ENCODE peak calls at places on chromosomes 12 and 14, in five cellular contexts. J is spleen, F is heart left ventricle, H is stomach, I is ovary. K is an unnamed sample.

GRCh38 chr14:105854600-105855245 is 328.3 kb downstream of the TMEM121 start:
- DNase-seq in J (peak; percentile 75), F (no peak), H (no peak), I (no peak), K (no peak)

GRCh38 chr14:98259881-98260280 is 1012.1 kb downstream of the BCL11B start:
- DNase-seq in J (no peak), F (no peak), H (no peak), I (no peak), K (no peak)

GRCh38 chr12:107411792-107412535 is 273.6 kb upstream of the PWP1 start:
- DNase-seq in J (no peak), F (no peak), H (no peak), I (no peak), K (no peak)

GRCh38 chr12:72017054-72017651 is 78.5 kb downstream of the TPH2 start:
- DNase-seq in J (peak; percentile 77), F (peak; percentile 37), H (peak; percentile 69), I (peak; percentile 66), K (peak; percentile 40)

GRCh38 chr14:96445844-96446710 is 54.1 kb downstream of the AK7 start:
- DNase-seq in J (no peak), F (no peak), H (no peak), I (no peak), K (no peak)

GRCh38 chr12:89636054-89636775 is 72.4 kb downstream of the ATP2B1 start:
- DNase-seq in J (no peak), F (no peak), H (no peak), I (no peak), K (no peak)

GRCh38 chr12:62263956-62264355 is 3.8 kb downstream of the USP15 start:
- DNase-seq in J (no peak), F (no peak), H (no peak), I (no peak), K (no peak)

GRCh38 chr14:90439874-90440442 is 43.1 kb downstream of the CALM1 start:
- DNase-seq in J (peak; percentile 34), F (peak; percentile 5), H (no peak), I (no peak), K (no peak)

GRCh38 chr14:103296007-103296406 is 38.0 kb upstream of the EIF5 start:
- DNase-seq in J (no peak), F (no peak), H (no peak), I (no peak), K (peak; percentile 46)

GRCh38 chr12:112514926-112515642 is 96.3 kb downstream of the PTPN11 start:
- DNase-seq in J (peak; percentile 33), F (no peak), H (no peak), I (no peak), K (no peak)

GRCh38 chr12:124411953-124412645 is 117.2 kb downstream of the RFLNA start:
- DNase-seq in J (no peak), F (no peak), H (no peak), I (no peak), K (no peak)

GRCh38 chr12:2003676-2004112 is 563 bp downstream of the DCP1B start:
- DNase-seq in J (no peak), F (no peak), H (no peak), I (no peak), K (no peak)

GRCh38 chr12:52605542-52605941 is 4.3 kb upstream of the KRT72 start:
- DNase-seq in J (no peak), F (no peak), H (no peak), I (no peak), K (no peak)

GRCh38 chr14:45359766-45360165 is 106.8 kb upstream of the MIS18BP1 start:
- DNase-seq in J (no peak), F (no peak), H (no peak), I (no peak), K (no peak)

GRCh38 chr12:49868449-49868848 is 25.5 kb upstream of the BCDIN3D start:
- DNase-seq in J (peak; percentile 65), F (no peak), H (no peak), I (peak; percentile 48), K (no peak)

GRCh38 chr14:61188196-61188595 is 92.9 kb downstream of the TMEM30B start:
- DNase-seq in J (no peak), F (no peak), H (no peak), I (peak; percentile 25), K (no peak)

GRCh38 chr12:64679487-64679983 is 69.2 kb downstream of the RASSF3 start:
- DNase-seq in J (peak; percentile 83), F (peak; percentile 79), H (peak; percentile 71), I (peak; percentile 59), K (peak; percentile 67)

GRCh38 chr12:16324772-16325171 is 22.7 kb upstream of the MGST1 start:
- DNase-seq in J (no peak), F (no peak), H (no peak), I (no peak), K (no peak)

GRCh38 chr12:38056701-38057689 is 259.6 kb upstream of the ALG10B start:
- DNase-seq in J (no peak), F (no peak), H (no peak), I (no peak), K (no peak)

GRCh38 chr14:63453443-63453936 is 89.7 kb downstream of the PPP2R5E start:
- DNase-seq in J (no peak), F (no peak), H (no peak), I (no peak), K (no peak)

GRCh38 chr12:117009759-117010158 is 89.5 kb downstream of the TESC start:
- DNase-seq in J (no peak), F (no peak), H (no peak), I (no peak), K (no peak)

GRCh38 chr14:36443374-36443773 is 76.7 kb downstream of the NKX2-1 start:
- DNase-seq in J (no peak), F (no peak), H (no peak), I (no peak), K (no peak)

GRCh38 chr14:106807493-106807892 is 1281.1 kb downstream of the TMEM121 start:
- DNase-seq in J (no peak), F (no peak), H (no peak), I (no peak), K (no peak)

GRCh38 chr14:21258194-21258888 is 10.9 kb downstream of the HNRNPC start:
- DNase-seq in J (no peak), F (no peak), H (no peak), I (no peak), K (no peak)

GRCh38 chr12:54593135-54593534 is 4.7 kb upstream of the PPP1R1A start:
- DNase-seq in J (no peak), F (no peak), H (no peak), I (no peak), K (no peak)

GRCh38 chr12:51866762-51867161 is 18.2 kb upstream of the FIGNL2 start:
- DNase-seq in J (no peak), F (no peak), H (no peak), I (no peak), K (no peak)

GRCh38 chr14:90720832-90721231 is 95.4 kb downstream of the TTC7B start:
- DNase-seq in J (no peak), F (no peak), H (no peak), I (no peak), K (no peak)

GRCh38 chr14:65222434-65222833 is 120.1 kb upstream of the MAX start:
- DNase-seq in J (peak; percentile 86), F (peak; percentile 42), H (peak; percentile 54), I (peak; percentile 31), K (peak; percentile 78)

GRCh38 chr12:96196781-96197180 is 2.6 kb downstream of the ELK3 start:
- DNase-seq in J (no peak), F (no peak), H (no peak), I (no peak), K (no peak)

GRCh38 chr14:94345344-94346072 is 22.4 kb upstream of the SERPINA6 start:
- DNase-seq in J (no peak), F (no peak), H (no peak), I (no peak), K (no peak)

GRCh38 chr12:78002878-78003277 is 172.2 kb downstream of the NAV3 start:
- DNase-seq in J (no peak), F (no peak), H (no peak), I (no peak), K (no peak)

GRCh38 chr12:109156586-109156985 is 40.2 kb downstream of the ACACB start:
- DNase-seq in J (no peak), F (no peak), H (no peak), I (no peak), K (no peak)
- H3K4me3 ChIP-seq in J (no peak overlapping the region), F (no peak overlapping the region), H (no peak overlapping the region), I (no peak overlapping the region), K (no peak overlapping the region)

DNA sequence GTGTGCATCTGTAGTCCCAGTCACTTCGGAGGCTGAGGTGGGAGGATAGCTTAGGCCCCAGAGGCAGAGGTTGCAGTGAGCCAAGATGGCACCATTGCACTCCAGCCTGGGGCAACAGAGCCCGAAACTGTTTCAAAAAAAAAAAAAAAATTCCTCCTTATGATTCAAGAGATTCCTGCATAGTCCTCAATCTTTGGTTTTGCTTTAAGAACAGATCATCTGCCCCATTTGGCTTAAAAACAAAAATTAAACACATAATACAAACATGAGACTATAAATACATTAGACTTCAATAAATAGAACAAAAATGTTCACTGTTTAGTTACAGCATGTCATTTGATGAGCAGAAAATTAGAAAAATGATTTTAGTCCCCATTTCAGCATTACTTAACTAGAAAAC is 131.2 kb downstream of the PAWR start:
- DNase-seq in J (no peak), F (no peak), H (no peak), I (no peak), K (no peak)
- H3K9me3 ChIP-seq in J (peaks cover 15% of the 10 kb centered on the region), F (no peaks in the 10 kb centered on the region), H (no peaks in the 10 kb centered on the region), I (no peaks in the 10 kb centered on the region), K (no peaks in the 10 kb centered on the region)

DNA sequence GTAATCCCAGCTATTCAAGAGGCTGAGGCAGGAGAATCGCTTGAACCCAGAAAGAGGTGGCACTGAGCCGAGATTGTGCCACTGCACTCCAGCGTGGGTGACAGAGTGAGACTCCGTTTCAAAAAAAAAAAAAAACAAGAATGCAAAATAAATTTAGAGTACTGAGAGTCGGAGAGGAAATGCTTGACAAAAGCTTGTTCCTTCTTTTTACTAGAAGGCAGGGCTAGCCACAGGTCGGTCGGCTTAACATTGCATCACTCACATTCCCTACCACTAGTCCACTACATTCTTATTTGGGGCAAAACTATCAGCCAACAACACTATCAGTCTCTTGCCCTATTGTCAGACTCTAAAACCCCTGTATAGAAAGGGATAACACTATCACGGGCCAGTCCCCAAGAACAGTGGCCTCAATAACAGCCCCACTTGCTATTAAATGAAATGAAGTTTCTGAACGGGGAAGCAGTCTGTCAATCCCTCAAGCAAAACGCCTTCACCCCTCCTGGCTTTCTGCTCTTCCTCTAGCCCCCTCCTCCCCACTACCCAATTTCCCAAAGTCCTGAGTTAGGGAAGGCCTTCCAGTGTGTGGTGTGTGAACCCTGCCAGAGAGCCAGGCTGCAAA is 1.0 kb downstream of the RNF41 start:
- DNase-seq in J (no peak), F (no peak), H (no peak), I (no peak), K (peak; percentile 68)
- TF ChIP-seq POLR2A in J (no peak), F (no peak), H (no peak), I (no peak), K (no peak)

DNA sequence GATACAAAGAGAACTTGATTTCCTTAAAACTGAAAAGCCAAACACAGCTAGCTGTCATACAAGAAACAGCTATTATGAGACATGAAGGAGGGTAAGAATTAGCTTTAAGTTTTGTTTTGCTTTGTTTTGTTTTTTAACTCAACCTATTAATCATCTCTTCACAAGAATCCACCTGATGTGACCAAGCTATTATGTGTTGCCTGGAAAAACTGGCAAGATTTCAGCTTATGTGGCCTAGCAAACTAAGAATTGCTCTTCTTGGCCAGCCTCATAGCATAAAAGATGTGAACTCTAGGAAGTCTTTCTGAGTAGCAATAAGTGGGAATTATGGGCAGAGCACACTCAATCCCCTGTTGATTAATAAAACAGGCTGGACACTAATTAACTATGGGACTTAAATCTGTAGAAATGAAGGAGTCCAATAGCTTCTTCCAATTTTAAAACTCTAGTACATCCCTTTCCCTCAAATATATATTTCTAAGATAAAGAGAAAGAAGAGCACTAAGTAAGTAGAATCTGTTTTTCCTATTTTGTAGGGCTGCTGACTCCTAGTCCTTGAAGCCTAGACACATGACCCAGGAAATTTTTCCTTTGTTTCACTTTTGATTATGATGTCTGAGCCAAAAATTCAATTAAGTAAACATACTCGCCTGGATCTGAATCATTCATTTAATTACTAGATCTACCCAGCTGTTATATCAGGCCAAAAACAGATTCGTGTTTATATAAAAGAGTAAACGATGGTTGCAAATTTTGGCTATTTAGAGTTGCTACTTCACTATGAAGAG is 75.8 kb downstream of the GTF2A1 start:
- DNase-seq in J (no peak), F (no peak), H (no peak), I (no peak), K (no peak)
- H3K4me3 ChIP-seq in J (no peak overlapping the region), F (no peak overlapping the region), H (no peak overlapping the region), I (no peak overlapping the region), K (no peak overlapping the region)

K was measured in Peyer's patch.